ENCODE peak calls at places on chromosomes 5 and 9, in seven cellular contexts. One of them, this sample, is unnamed.

GRCh38 chr5:15992918-15993317 is 186.7 kb downstream of the MARCHF11 start:
- DNase-seq in HFFc6: peak; percentile 59
- DNase-seq in astrocyte of the spinal cord: peak; percentile 71
- DNase-seq in stimulated activated CD4-positive, alpha-beta T cell treated with anti-CD3 and anti-CD28 coated beads, Interleukin-1b, Interleukin-23, amount 100 ng/mL, for 24 hours: no peak
- DNase-seq in globus pallidus: no peak
- DNase-seq in sigmoid colon: no peak
- DNase-seq in esophagus squamous epithelium: no peak
- DNase-seq in this sample: no peak

GRCh38 chr9:18447131-18447530 is 26.8 kb upstream of the ADAMTSL1 start:
- DNase-seq in HFFc6: no peak
- DNase-seq in astrocyte of the spinal cord: peak; percentile 29
- DNase-seq in stimulated activated CD4-positive, alpha-beta T cell treated with anti-CD3 and anti-CD28 coated beads, Interleukin-1b, Interleukin-23, amount 100 ng/mL, for 24 hours: no peak
- DNase-seq in globus pallidus: peak; percentile 38
- DNase-seq in esophagus squamous epithelium: no peak
- DNase-seq in sigmoid colon: peak; percentile 79
- DNase-seq in this sample: no peak

GRCh38 chr9:109411818-109412352 is 86.2 kb downstream of the PTPN3 start:
- DNase-seq in esophagus squamous epithelium: no peak
- DNase-seq in sigmoid colon: no peak
- DNase-seq in globus pallidus: peak; percentile 35
- DNase-seq in stimulated activated CD4-positive, alpha-beta T cell treated with anti-CD3 and anti-CD28 coated beads, Interleukin-1b, Interleukin-23, amount 100 ng/mL, for 24 hours: no peak
- DNase-seq in HFFc6: peak; percentile 41
- DNase-seq in astrocyte of the spinal cord: peak; percentile 50
- DNase-seq in this sample: no peak

GRCh38 chr5:72658767-72659540 is 151.7 kb upstream of the ZNF366 start:
- DNase-seq in sigmoid colon: no peak
- DNase-seq in stimulated activated CD4-positive, alpha-beta T cell treated with anti-CD3 and anti-CD28 coated beads, Interleukin-1b, Interleukin-23, amount 100 ng/mL, for 24 hours: no peak
- DNase-seq in astrocyte of the spinal cord: no peak
- DNase-seq in globus pallidus: no peak
- DNase-seq in esophagus squamous epithelium: no peak
- DNase-seq in HFFc6: no peak
- DNase-seq in this sample: no peak

GRCh38 chr5:178214160-178214803 is 9.9 kb downstream of the HNRNPAB start:
- DNase-seq in HFFc6: no peak
- DNase-seq in globus pallidus: no peak
- DNase-seq in esophagus squamous epithelium: no peak
- DNase-seq in sigmoid colon: no peak
- DNase-seq in astrocyte of the spinal cord: no peak
- DNase-seq in stimulated activated CD4-positive, alpha-beta T cell treated with anti-CD3 and anti-CD28 coated beads, Interleukin-1b, Interleukin-23, amount 100 ng/mL, for 24 hours: no peak
- DNase-seq in this sample: no peak

GRCh38 chr9:95147452-95147851 is 170.1 kb downstream of the FANCC start:
- DNase-seq in astrocyte of the spinal cord: no peak
- DNase-seq in sigmoid colon: no peak
- DNase-seq in globus pallidus: no peak
- DNase-seq in HFFc6: no peak
- DNase-seq in esophagus squamous epithelium: no peak
- DNase-seq in stimulated activated CD4-positive, alpha-beta T cell treated with anti-CD3 and anti-CD28 coated beads, Interleukin-1b, Interleukin-23, amount 100 ng/mL, for 24 hours: no peak
- DNase-seq in this sample: no peak

GRCh38 chr5:95973793-95974325 is 12.2 kb upstream of the ELL2 start:
- DNase-seq in esophagus squamous epithelium: no peak
- DNase-seq in sigmoid colon: no peak
- DNase-seq in astrocyte of the spinal cord: peak; percentile 75
- DNase-seq in stimulated activated CD4-positive, alpha-beta T cell treated with anti-CD3 and anti-CD28 coated beads, Interleukin-1b, Interleukin-23, amount 100 ng/mL, for 24 hours: no peak
- DNase-seq in globus pallidus: no peak
- DNase-seq in HFFc6: no peak
- DNase-seq in this sample: no peak

GRCh38 chr5:44935262-44935661 is 126.5 kb downstream of the MRPS30 start:
- DNase-seq in HFFc6: no peak
- DNase-seq in astrocyte of the spinal cord: no peak
- DNase-seq in globus pallidus: no peak
- DNase-seq in esophagus squamous epithelium: no peak
- DNase-seq in sigmoid colon: no peak
- DNase-seq in stimulated activated CD4-positive, alpha-beta T cell treated with anti-CD3 and anti-CD28 coated beads, Interleukin-1b, Interleukin-23, amount 100 ng/mL, for 24 hours: no peak
- DNase-seq in this sample: no peak

GRCh38 chr5:132812949-132813598 is at the start of gene SOWAHA:
- DNase-seq in HFFc6: no peak
- DNase-seq in stimulated activated CD4-positive, alpha-beta T cell treated with anti-CD3 and anti-CD28 coated beads, Interleukin-1b, Interleukin-23, amount 100 ng/mL, for 24 hours: no peak
- DNase-seq in globus pallidus: no peak
- DNase-seq in esophagus squamous epithelium: no peak
- DNase-seq in astrocyte of the spinal cord: no peak
- DNase-seq in sigmoid colon: peak; percentile 56
- DNase-seq in this sample: peak; percentile 35

GRCh38 chr5:54224083-54224836 is 86.1 kb downstream of the ARL15 start:
- DNase-seq in astrocyte of the spinal cord: no peak
- DNase-seq in esophagus squamous epithelium: no peak
- DNase-seq in HFFc6: no peak
- DNase-seq in sigmoid colon: no peak
- DNase-seq in globus pallidus: no peak
- DNase-seq in stimulated activated CD4-positive, alpha-beta T cell treated with anti-CD3 and anti-CD28 coated beads, Interleukin-1b, Interleukin-23, amount 100 ng/mL, for 24 hours: no peak
- DNase-seq in this sample: no peak

GRCh38 chr5:75610201-75610600 is 1.1 kb upstream of the ANKDD1B start:
- DNase-seq in stimulated activated CD4-positive, alpha-beta T cell treated with anti-CD3 and anti-CD28 coated beads, Interleukin-1b, Interleukin-23, amount 100 ng/mL, for 24 hours: no peak
- DNase-seq in HFFc6: no peak
- DNase-seq in sigmoid colon: no peak
- DNase-seq in astrocyte of the spinal cord: no peak
- DNase-seq in esophagus squamous epithelium: no peak
- DNase-seq in globus pallidus: no peak
- DNase-seq in this sample: no peak

GRCh38 chr9:114370985-114371335 is 16.8 kb downstream of the AKNA start:
- DNase-seq in sigmoid colon: peak; percentile 67
- DNase-seq in HFFc6: no peak
- DNase-seq in globus pallidus: peak; percentile 94
- DNase-seq in esophagus squamous epithelium: no peak
- DNase-seq in astrocyte of the spinal cord: no peak
- DNase-seq in stimulated activated CD4-positive, alpha-beta T cell treated with anti-CD3 and anti-CD28 coated beads, Interleukin-1b, Interleukin-23, amount 100 ng/mL, for 24 hours: no peak
- DNase-seq in this sample: peak; percentile 72

GRCh38 chr5:68074048-68074632 is 141.4 kb upstream of the PIK3R1 start:
- DNase-seq in HFFc6: no peak
- DNase-seq in esophagus squamous epithelium: no peak
- DNase-seq in stimulated activated CD4-positive, alpha-beta T cell treated with anti-CD3 and anti-CD28 coated beads, Interleukin-1b, Interleukin-23, amount 100 ng/mL, for 24 hours: no peak
- DNase-seq in sigmoid colon: peak; percentile 64
- DNase-seq in astrocyte of the spinal cord: no peak
- DNase-seq in globus pallidus: no peak
- DNase-seq in this sample: no peak

GRCh38 chr9:3758816-3759576 is 233.2 kb upstream of the RFX3 start:
- DNase-seq in globus pallidus: no peak
- DNase-seq in stimulated activated CD4-positive, alpha-beta T cell treated with anti-CD3 and anti-CD28 coated beads, Interleukin-1b, Interleukin-23, amount 100 ng/mL, for 24 hours: no peak
- DNase-seq in sigmoid colon: no peak
- DNase-seq in esophagus squamous epithelium: no peak
- DNase-seq in HFFc6: no peak
- DNase-seq in astrocyte of the spinal cord: peak; percentile 35
- DNase-seq in this sample: no peak

GRCh38 chr9:126781717-126782388 is 23.0 kb upstream of the ZBTB43 start:
- DNase-seq in globus pallidus: peak; percentile 66
- DNase-seq in stimulated activated CD4-positive, alpha-beta T cell treated with anti-CD3 and anti-CD28 coated beads, Interleukin-1b, Interleukin-23, amount 100 ng/mL, for 24 hours: peak; percentile 80
- DNase-seq in HFFc6: peak; percentile 48
- DNase-seq in esophagus squamous epithelium: no peak
- DNase-seq in astrocyte of the spinal cord: peak; percentile 72
- DNase-seq in sigmoid colon: peak; percentile 90
- DNase-seq in this sample: peak; percentile 12

GRCh38 chr5:157294692-157295091 is 28.8 kb downstream of the CYFIP2 start:
- DNase-seq in esophagus squamous epithelium: no peak
- DNase-seq in globus pallidus: no peak
- DNase-seq in stimulated activated CD4-positive, alpha-beta T cell treated with anti-CD3 and anti-CD28 coated beads, Interleukin-1b, Interleukin-23, amount 100 ng/mL, for 24 hours: no peak
- DNase-seq in astrocyte of the spinal cord: no peak
- DNase-seq in sigmoid colon: no peak
- DNase-seq in HFFc6: no peak
- DNase-seq in this sample: no peak

GRCh38 chr5:126274819-126275218 is 148.4 kb upstream of the GRAMD2B start:
- DNase-seq in globus pallidus: no peak
- DNase-seq in astrocyte of the spinal cord: no peak
- DNase-seq in stimulated activated CD4-positive, alpha-beta T cell treated with anti-CD3 and anti-CD28 coated beads, Interleukin-1b, Interleukin-23, amount 100 ng/mL, for 24 hours: no peak
- DNase-seq in esophagus squamous epithelium: no peak
- DNase-seq in HFFc6: no peak
- DNase-seq in sigmoid colon: no peak
- DNase-seq in this sample: no peak

GRCh38 chr5:149886060-149886459 is 58.5 kb downstream of the PDE6A start:
- DNase-seq in astrocyte of the spinal cord: peak; percentile 84
- DNase-seq in HFFc6: no peak
- DNase-seq in stimulated activated CD4-positive, alpha-beta T cell treated with anti-CD3 and anti-CD28 coated beads, Interleukin-1b, Interleukin-23, amount 100 ng/mL, for 24 hours: no peak
- DNase-seq in esophagus squamous epithelium: no peak
- DNase-seq in globus pallidus: no peak
- DNase-seq in sigmoid colon: no peak
- DNase-seq in this sample: no peak

GRCh38 chr9:73810585-73811215 is 659.0 kb downstream of the ANXA1 start:
- DNase-seq in stimulated activated CD4-positive, alpha-beta T cell treated with anti-CD3 and anti-CD28 coated beads, Interleukin-1b, Interleukin-23, amount 100 ng/mL, for 24 hours: no peak
- DNase-seq in globus pallidus: no peak
- DNase-seq in astrocyte of the spinal cord: peak; percentile 85
- DNase-seq in HFFc6: no peak
- DNase-seq in sigmoid colon: no peak
- DNase-seq in esophagus squamous epithelium: no peak
- DNase-seq in this sample: no peak

GRCh38 chr9:18405240-18405639 is 68.7 kb upstream of the ADAMTSL1 start:
- DNase-seq in sigmoid colon: no peak
- DNase-seq in esophagus squamous epithelium: no peak
- DNase-seq in HFFc6: peak; percentile 23
- DNase-seq in stimulated activated CD4-positive, alpha-beta T cell treated with anti-CD3 and anti-CD28 coated beads, Interleukin-1b, Interleukin-23, amount 100 ng/mL, for 24 hours: no peak
- DNase-seq in astrocyte of the spinal cord: no peak
- DNase-seq in globus pallidus: no peak
- DNase-seq in this sample: no peak

GRCh38 chr9:110601098-110601497 is 21.6 kb upstream of the SVEP1 start:
- DNase-seq in globus pallidus: no peak
- DNase-seq in sigmoid colon: no peak
- DNase-seq in astrocyte of the spinal cord: no peak
- DNase-seq in HFFc6: no peak
- DNase-seq in stimulated activated CD4-positive, alpha-beta T cell treated with anti-CD3 and anti-CD28 coated beads, Interleukin-1b, Interleukin-23, amount 100 ng/mL, for 24 hours: no peak
- DNase-seq in esophagus squamous epithelium: no peak
- DNase-seq in this sample: no peak

GRCh38 chr9:14314424-14314928 is 535 bp upstream of the NFIB start:
- DNase-seq in globus pallidus: peak; percentile 74
- DNase-seq in astrocyte of the spinal cord: peak; percentile 95
- DNase-seq in sigmoid colon: peak; percentile 95
- DNase-seq in esophagus squamous epithelium: no peak
- DNase-seq in HFFc6: peak; percentile 3
- DNase-seq in stimulated activated CD4-positive, alpha-beta T cell treated with anti-CD3 and anti-CD28 coated beads, Interleukin-1b, Interleukin-23, amount 100 ng/mL, for 24 hours: no peak
- DNase-seq in this sample: no peak

GRCh38 chr9:22452415-22453010 is 5.9 kb downstream of the DMRTA1 start:
- DNase-seq in sigmoid colon: no peak
- DNase-seq in esophagus squamous epithelium: no peak
- DNase-seq in HFFc6: peak; percentile 29
- DNase-seq in astrocyte of the spinal cord: peak; percentile 56
- DNase-seq in globus pallidus: no peak
- DNase-seq in stimulated activated CD4-positive, alpha-beta T cell treated with anti-CD3 and anti-CD28 coated beads, Interleukin-1b, Interleukin-23, amount 100 ng/mL, for 24 hours: peak; percentile 18
- DNase-seq in this sample: no peak

GRCh38 chr9:121771418-121771817 is 120.0 kb downstream of the DAB2IP start:
- DNase-seq in globus pallidus: no peak
- DNase-seq in HFFc6: no peak
- DNase-seq in astrocyte of the spinal cord: no peak
- DNase-seq in stimulated activated CD4-positive, alpha-beta T cell treated with anti-CD3 and anti-CD28 coated beads, Interleukin-1b, Interleukin-23, amount 100 ng/mL, for 24 hours: no peak
- DNase-seq in esophagus squamous epithelium: no peak
- DNase-seq in sigmoid colon: peak; percentile 61
- DNase-seq in this sample: no peak

GRCh38 chr5:67996596-67996995 is 219.0 kb upstream of the PIK3R1 start:
- DNase-seq in astrocyte of the spinal cord: peak; percentile 35
- DNase-seq in stimulated activated CD4-positive, alpha-beta T cell treated with anti-CD3 and anti-CD28 coated beads, Interleukin-1b, Interleukin-23, amount 100 ng/mL, for 24 hours: no peak
- DNase-seq in globus pallidus: no peak
- DNase-seq in esophagus squamous epithelium: no peak
- DNase-seq in sigmoid colon: no peak
- DNase-seq in HFFc6: no peak
- DNase-seq in this sample: no peak

GRCh38 chr5:147743686-147744332 is 38.7 kb downstream of the JAKMIP2 start:
- DNase-seq in sigmoid colon: no peak
- DNase-seq in esophagus squamous epithelium: no peak
- DNase-seq in stimulated activated CD4-positive, alpha-beta T cell treated with anti-CD3 and anti-CD28 coated beads, Interleukin-1b, Interleukin-23, amount 100 ng/mL, for 24 hours: no peak
- DNase-seq in astrocyte of the spinal cord: no peak
- DNase-seq in globus pallidus: peak; percentile 47
- DNase-seq in HFFc6: no peak
- DNase-seq in this sample: no peak

GRCh38 chr9:130430734-130431535 is 13.8 kb upstream of the ASS1 start:
- DNase-seq in stimulated activated CD4-positive, alpha-beta T cell treated with anti-CD3 and anti-CD28 coated beads, Interleukin-1b, Interleukin-23, amount 100 ng/mL, for 24 hours: no peak
- DNase-seq in HFFc6: no peak
- DNase-seq in sigmoid colon: no peak
- DNase-seq in astrocyte of the spinal cord: no peak
- DNase-seq in globus pallidus: no peak
- DNase-seq in esophagus squamous epithelium: no peak
- DNase-seq in this sample: no peak

This sample was measured in substantia nigra.